ENCODE peak calls at places on chromosome 20, in five cellular contexts. G is cardiac fibroblast; V is NCI-H2171; N is AG09319; O is activated naive CD8-positive, alpha-beta T cell treated with anti-CD3 and anti-CD28 coated beads for 36 hours. D is an unnamed sample.

GRCh38 chr20:53752971-53753879 is 159.6 kb upstream of the ZNF217 start:
- DNase-seq in O (no peak), G (no peak), N (no peak), V (no peak), D (no peak)

GRCh38 chr20:4689224-4689623 is 32.5 kb upstream of the PRND start:
- DNase-seq in O (no peak), N (no peak), G (no peak), V (no peak), D (no peak)

GRCh38 chr20:41664584-41664983 is 46.4 kb upstream of the CHD6 start:
- DNase-seq in N (no peak), G (no peak), V (no peak), O (no peak), D (no peak)

GRCh38 chr20:23744726-23745646 is 5.7 kb downstream of the CST1 start:
- DNase-seq in O (no peak), N (no peak), G (peak), V (no peak), D (no peak)

GRCh38 chr20:44540834-44541233 is 19.0 kb upstream of the SERINC3 start:
- DNase-seq in V (no peak), O (no peak), G (peak), N (no peak), D (no peak)

GRCh38 chr20:15561707-15562106 is 1011.5 kb downstream of the KIF16B start:
- DNase-seq in O (no peak), V (no peak), N (no peak), G (no peak), D (no peak)

GRCh38 chr20:57708694-57709673 is 831 bp downstream of the PMEPA1 start:
- DNase-seq in G (peak), O (peak), N (no peak), V (no peak), D (no peak)

GRCh38 chr20:53355790-53356189 is 237.8 kb downstream of the ZNF217 start:
- DNase-seq in V (no peak), N (no peak), G (no peak), O (no peak), D (no peak)

GRCh38 chr20:4973330-4974097 is 27.8 kb downstream of the SLC23A2 start:
- DNase-seq in G (peak), V (no peak), O (peak), N (no peak), D (no peak)

GRCh38 chr20:1173698-1174097 is 11.1 kb downstream of the TMEM74B start:
- DNase-seq in O (no peak), V (no peak), N (no peak), G (no peak), D (no peak)

GRCh38 chr20:34891166-34892062 is 15.0 kb downstream of the ACSS2 start:
- DNase-seq in N (peak), G (peak), O (no peak), V (no peak), D (no peak)

GRCh38 chr20:60422848-60423247 is 464.6 kb downstream of the CDH26 start:
- DNase-seq in G (no peak), V (no peak), O (no peak), N (no peak), D (no peak)

GRCh38 chr20:36607586-36608387 is 2.2 kb downstream of the RAB5IF start:
- DNase-seq in O (no peak), N (no peak), G (no peak), V (no peak), D (no peak)

GRCh38 chr20:63521602-63522001 is 1.0 kb downstream of the PPDPF start:
- DNase-seq in N (no peak), V (no peak), G (peak), O (no peak), D (no peak)

GRCh38 chr20:32168184-32168910 is 39.2 kb downstream of the PLAGL2 start:
- DNase-seq in O (no peak), N (no peak), G (peak), V (no peak), D (no peak)

GRCh38 chr20:24131684-24132083 is 143.1 kb upstream of the GGTLC1 start:
- DNase-seq in G (no peak), N (no peak), V (no peak), O (no peak), D (no peak)

GRCh38 chr20:3652646-3653596 is 10.3 kb downstream of the GFRA4 start:
- DNase-seq in N (no peak), G (no peak), V (no peak), O (no peak), D (no peak)

GRCh38 chr20:41306061-41306727 is 11.3 kb downstream of the ZHX3 start:
- DNase-seq in O (no peak), V (no peak), N (no peak), G (no peak), D (no peak)

D was measured in NCI-H1694 treated with DMSO at 0.1 percent for 48 hours.